ENCODE peak calls at places on chromosomes 11 and 22, in seven cellular contexts. Z is activated effector memory CD4-positive, alpha-beta T cell treated with Interleukin-2 at 50 U/mL for 16 hours; W is stimulated activated CD4-positive, alpha-beta T cell treated with anti-CD3 and anti-CD28 coated beads, Interleukin-15, amount 100 ng/mL, for 48 hours; I is activated CD8-positive, alpha-beta memory T cell treated with anti-CD3 and anti-CD28 coated beads, Interleukin-2, amount 10 ng/mL, durations not matched to agents 7 days and 5 days; A is NCI-H2029; P is HuH-7.5; T is NCI-H226. M is an unnamed sample.
A peak's percentile ranks its signal among the peaks of the same experiment; 100 is the strongest.

GRCh38 chr11:33777906-33778305 is 3.6 kb upstream of the FBXO3 start:
- DNase-seq in Z (no peak), W (no peak), I (no peak), A (no peak), P (no peak), T (no peak), M (no peak)

GRCh38 chr11:33909552-33909951 is 17.7 kb upstream of the LMO2 start:
- DNase-seq in Z (no peak), W (no peak), I (no peak), A (no peak), P (no peak), T (no peak), M (no peak)

GRCh38 chr22:18101536-18101935 is 9.1 kb upstream of the TUBA8 start:
- DNase-seq in Z (no peak), W (no peak), I (no peak), A (no peak), P (no peak), T (no peak), M (no peak)

GRCh38 chr11:68525930-68526329 is 65.4 kb downstream of the PPP6R3 start:
- DNase-seq in Z (no peak), W (no peak), I (no peak), A (no peak), P (no peak), T (peak; percentile 88), M (no peak)

GRCh38 chr11:61773356-61773755 is 19.0 kb downstream of the TMEM258 start:
- DNase-seq in Z (no peak), W (no peak), I (no peak), A (no peak), P (no peak), T (no peak), M (no peak)

GRCh38 chr11:11456896-11457295 is 103.8 kb upstream of the CSNK2A3 start:
- DNase-seq in Z (no peak), W (no peak), I (no peak), A (no peak), P (no peak), T (no peak), M (no peak)

GRCh38 chr22:44758354-44758969 is 6.1 kb downstream of the ARHGAP8 start:
- DNase-seq in Z (no peak), W (no peak), I (no peak), A (peak; percentile 44), P (no peak), T (peak; percentile 16), M (no peak)

GRCh38 chr11:1049431-1049891 is 12.9 kb upstream of the MUC6 start:
- DNase-seq in Z (no peak), W (no peak), I (no peak), A (peak; percentile 56), P (no peak), T (no peak), M (no peak)

GRCh38 chr11:101566626-101567025 is 17.2 kb downstream of the TRPC6 start:
- DNase-seq in Z (no peak), W (no peak), I (no peak), A (no peak), P (no peak), T (no peak), M (no peak)

GRCh38 chr22:39725351-39726035 is 154.9 kb downstream of the CACNA1I start:
- DNase-seq in Z (no peak), W (no peak), I (no peak), A (peak; percentile 26), P (no peak), T (no peak), M (no peak)

GRCh38 chr11:20451568-20451967 is 64.1 kb downstream of the PRMT3 start:
- DNase-seq in Z (no peak), W (no peak), I (no peak), A (no peak), P (no peak), T (no peak), M (no peak)

GRCh38 chr11:130600616-130601015 is 152.2 kb downstream of the ADAMTS15 start:
- DNase-seq in Z (no peak), W (no peak), I (no peak), A (no peak), P (no peak), T (no peak), M (no peak)

GRCh38 chr11:36361901-36362391 is 65.9 kb downstream of the PRR5L start:
- DNase-seq in Z (no peak), W (no peak), I (no peak), A (no peak), P (no peak), T (peak; percentile 26), M (no peak)

GRCh38 chr22:46053563-46054090 is 76.7 kb upstream of the WNT7B start:
- DNase-seq in Z (peak; percentile 60), W (no peak), I (no peak), A (peak; percentile 61), P (peak; percentile 73), T (peak; percentile 28), M (peak; percentile 79)

GRCh38 chr22:19713650-19714319 is 518 bp upstream of the SEPTIN5 start:
- DNase-seq in Z (no peak), W (no peak), I (no peak), A (no peak), P (no peak), T (no peak), M (peak; percentile 28)

GRCh38 chr22:35930933-35931332 is 97.7 kb downstream of the RBFOX2 start:
- DNase-seq in Z (no peak), W (no peak), I (no peak), A (peak; percentile 5), P (peak; percentile 16), T (peak; percentile 2), M (peak; percentile 28)

GRCh38 chr11:68838572-68838964 is 3.1 kb downstream of the CPT1A start:
- DNase-seq in Z (peak; percentile 20), W (no peak), I (peak; percentile 67), A (peak; percentile 9), P (no peak), T (no peak), M (peak; percentile 11)

GRCh38 chr22:36015806-36016519 is 12.7 kb downstream of the RBFOX2 start:
- DNase-seq in Z (no peak), W (no peak), I (no peak), A (no peak), P (no peak), T (no peak), M (no peak)

GRCh38 chr11:64859542-64860414 is 15.3 kb upstream of the CDC42BPG start:
- DNase-seq in Z (no peak), W (peak; percentile 61), I (peak; percentile 91), A (no peak), P (no peak), T (no peak), M (no peak)

GRCh38 chr11:10696797-10697620 is 3.5 kb upstream of the IRAG1 start:
- DNase-seq in Z (no peak), W (no peak), I (no peak), A (no peak), P (no peak), T (no peak), M (no peak)

GRCh38 chr11:17753153-17753552 is 18.6 kb downstream of the KCNC1 start:
- DNase-seq in Z (no peak), W (no peak), I (no peak), A (no peak), P (no peak), T (no peak), M (no peak)

GRCh38 chr11:69157156-69157821 is 1.6 kb downstream of the SMIM38 start:
- DNase-seq in Z (no peak), W (no peak), I (no peak), A (no peak), P (peak; percentile 96), T (no peak), M (peak; percentile 73)

GRCh38 chr11:131584694-131585592 is 214.5 kb downstream of the NTM start:
- DNase-seq in Z (no peak), W (no peak), I (no peak), A (no peak), P (no peak), T (no peak), M (no peak)

GRCh38 chr11:134071306-134071705 is 2.4 kb downstream of the JAM3 start:
- DNase-seq in Z (no peak), W (no peak), I (no peak), A (peak; percentile 64), P (no peak), T (no peak), M (no peak)

GRCh38 chr11:59223611-59224010 is 10.9 kb upstream of the MPEG1 start:
- DNase-seq in Z (no peak), W (no peak), I (no peak), A (no peak), P (no peak), T (no peak), M (no peak)

GRCh38 chr11:92697461-92698314 is 271.8 kb upstream of the MTNR1B start:
- DNase-seq in Z (no peak), W (no peak), I (no peak), A (no peak), P (no peak), T (no peak), M (no peak)

M was measured in Calu3.